ENCODE peak calls at places on chromosome 4, in nine cellular contexts. One of them, this sample, is unnamed.

GRCh38 chr4:174214102-174214878 is 69.2 kb downstream of the FBXO8 start:
- DNase-seq in hepatocyte: peak; percentile 33
- DNase-seq in lower leg skin: no peak
- DNase-seq in choroid plexus epithelial cell: no peak
- DNase-seq in CD8-positive, alpha-beta T cell: no peak
- DNase-seq in left lung: no peak
- DNase-seq in mucosa of descending colon: no peak
- DNase-seq in fibroblast of pulmonary artery: no peak
- DNase-seq in brain microvascular endothelial cell: no peak
- DNase-seq in this sample: no peak

GRCh38 chr4:109998867-109999303 is 86.2 kb downstream of the EGF start:
- DNase-seq in fibroblast of pulmonary artery: peak; percentile 76
- DNase-seq in CD8-positive, alpha-beta T cell: no peak
- DNase-seq in left lung: no peak
- DNase-seq in hepatocyte: peak; percentile 74
- DNase-seq in choroid plexus epithelial cell: peak; percentile 71
- DNase-seq in lower leg skin: no peak
- DNase-seq in mucosa of descending colon: no peak
- DNase-seq in brain microvascular endothelial cell: peak; percentile 43
- DNase-seq in this sample: peak; percentile 74

GRCh38 chr4:608236-608635 is 17.1 kb upstream of the PDE6B start:
- DNase-seq in brain microvascular endothelial cell: no peak
- DNase-seq in CD8-positive, alpha-beta T cell: no peak
- DNase-seq in choroid plexus epithelial cell: no peak
- DNase-seq in lower leg skin: no peak
- DNase-seq in fibroblast of pulmonary artery: no peak
- DNase-seq in hepatocyte: no peak
- DNase-seq in mucosa of descending colon: no peak
- DNase-seq in left lung: no peak
- DNase-seq in this sample: no peak

GRCh38 chr4:65943076-65943475 is 272.8 kb upstream of the EPHA5 start:
- DNase-seq in brain microvascular endothelial cell: peak; percentile 92
- DNase-seq in mucosa of descending colon: no peak
- DNase-seq in fibroblast of pulmonary artery: peak; percentile 92
- DNase-seq in hepatocyte: peak; percentile 19
- DNase-seq in CD8-positive, alpha-beta T cell: no peak
- DNase-seq in choroid plexus epithelial cell: peak; percentile 86
- DNase-seq in left lung: no peak
- DNase-seq in lower leg skin: no peak
- DNase-seq in this sample: no peak

GRCh38 chr4:124044867-124045266 is 648.3 kb downstream of the SPRY1 start:
- DNase-seq in fibroblast of pulmonary artery: no peak
- DNase-seq in choroid plexus epithelial cell: no peak
- DNase-seq in hepatocyte: no peak
- DNase-seq in brain microvascular endothelial cell: no peak
- DNase-seq in left lung: peak; percentile 5
- DNase-seq in CD8-positive, alpha-beta T cell: no peak
- DNase-seq in lower leg skin: no peak
- DNase-seq in mucosa of descending colon: no peak
- DNase-seq in this sample: no peak

GRCh38 chr4:157896726-157897125 is 276.1 kb downstream of the GASK1B start:
- DNase-seq in left lung: no peak
- DNase-seq in lower leg skin: no peak
- DNase-seq in choroid plexus epithelial cell: no peak
- DNase-seq in fibroblast of pulmonary artery: no peak
- DNase-seq in brain microvascular endothelial cell: no peak
- DNase-seq in hepatocyte: no peak
- DNase-seq in mucosa of descending colon: no peak
- DNase-seq in CD8-positive, alpha-beta T cell: no peak
- DNase-seq in this sample: no peak

GRCh38 chr4:62881901-62882300 is 1527.3 kb downstream of the TECRL start:
- DNase-seq in mucosa of descending colon: no peak
- DNase-seq in hepatocyte: no peak
- DNase-seq in choroid plexus epithelial cell: peak; percentile 4
- DNase-seq in CD8-positive, alpha-beta T cell: no peak
- DNase-seq in brain microvascular endothelial cell: no peak
- DNase-seq in fibroblast of pulmonary artery: no peak
- DNase-seq in lower leg skin: no peak
- DNase-seq in left lung: no peak
- DNase-seq in this sample: no peak

GRCh38 chr4:108885211-108885610 is 122.4 kb upstream of the ETNPPL start:
- DNase-seq in CD8-positive, alpha-beta T cell: no peak
- DNase-seq in choroid plexus epithelial cell: peak; percentile 42
- DNase-seq in lower leg skin: no peak
- DNase-seq in left lung: no peak
- DNase-seq in mucosa of descending colon: no peak
- DNase-seq in fibroblast of pulmonary artery: peak; percentile 67
- DNase-seq in hepatocyte: no peak
- DNase-seq in brain microvascular endothelial cell: peak; percentile 10
- DNase-seq in this sample: peak; percentile 10

GRCh38 chr4:1961038-1961437 is 47.7 kb downstream of the NELFA start:
- DNase-seq in CD8-positive, alpha-beta T cell: no peak
- DNase-seq in brain microvascular endothelial cell: no peak
- DNase-seq in mucosa of descending colon: no peak
- DNase-seq in hepatocyte: no peak
- DNase-seq in choroid plexus epithelial cell: no peak
- DNase-seq in fibroblast of pulmonary artery: no peak
- DNase-seq in lower leg skin: no peak
- DNase-seq in left lung: no peak
- DNase-seq in this sample: no peak

GRCh38 chr4:1964971-1965370 is 43.8 kb downstream of the NELFA start:
- DNase-seq in CD8-positive, alpha-beta T cell: no peak
- DNase-seq in hepatocyte: no peak
- DNase-seq in left lung: no peak
- DNase-seq in brain microvascular endothelial cell: no peak
- DNase-seq in choroid plexus epithelial cell: no peak
- DNase-seq in mucosa of descending colon: no peak
- DNase-seq in fibroblast of pulmonary artery: no peak
- DNase-seq in lower leg skin: no peak
- DNase-seq in this sample: no peak

GRCh38 chr4:1961563-1961962 is 47.2 kb downstream of the NELFA start:
- DNase-seq in CD8-positive, alpha-beta T cell: no peak
- DNase-seq in lower leg skin: no peak
- DNase-seq in hepatocyte: no peak
- DNase-seq in left lung: no peak
- DNase-seq in mucosa of descending colon: no peak
- DNase-seq in choroid plexus epithelial cell: no peak
- DNase-seq in brain microvascular endothelial cell: no peak
- DNase-seq in fibroblast of pulmonary artery: no peak
- DNase-seq in this sample: no peak

GRCh38 chr4:1964443-1964842 is 44.3 kb downstream of the NELFA start:
- DNase-seq in choroid plexus epithelial cell: no peak
- DNase-seq in CD8-positive, alpha-beta T cell: no peak
- DNase-seq in left lung: no peak
- DNase-seq in mucosa of descending colon: no peak
- DNase-seq in brain microvascular endothelial cell: no peak
- DNase-seq in hepatocyte: no peak
- DNase-seq in fibroblast of pulmonary artery: no peak
- DNase-seq in lower leg skin: no peak
- DNase-seq in this sample: no peak

DNA sequence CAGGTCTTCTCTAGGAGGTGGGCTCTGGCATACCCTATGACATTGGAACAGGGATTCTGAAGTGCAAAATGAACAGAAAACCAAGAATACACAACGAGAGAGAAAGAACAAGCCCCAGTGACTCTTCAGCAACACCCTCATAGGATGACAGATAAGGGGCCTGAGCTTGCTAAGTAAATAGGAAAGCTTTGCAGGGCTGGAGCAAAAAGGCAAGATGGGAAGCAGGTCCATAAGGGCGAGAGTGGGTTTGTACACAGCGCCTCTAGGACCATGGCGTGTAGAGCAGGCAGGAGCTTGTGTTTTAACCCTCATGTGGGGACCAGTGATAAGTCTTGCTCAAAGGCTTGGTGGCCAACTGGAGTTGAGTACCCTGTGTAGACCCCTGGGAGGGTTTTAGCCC is 45.8 kb downstream of the NELFA start:
- DNase-seq in hepatocyte: no peak
- DNase-seq in left lung: no peak
- DNase-seq in brain microvascular endothelial cell: no peak
- DNase-seq in lower leg skin: no peak
- DNase-seq in CD8-positive, alpha-beta T cell: no peak
- DNase-seq in mucosa of descending colon: no peak
- DNase-seq in fibroblast of pulmonary artery: no peak
- DNase-seq in choroid plexus epithelial cell: no peak
- DNase-seq in this sample: no peak
- H3K4me3 ChIP-seq in hepatocyte: no peak overlapping the region
- H3K4me3 ChIP-seq in left lung: no peak overlapping the region
- H3K4me3 ChIP-seq in brain microvascular endothelial cell: no peak overlapping the region
- H3K4me3 ChIP-seq in lower leg skin: no peak overlapping the region
- H3K4me3 ChIP-seq in CD8-positive, alpha-beta T cell: no peak overlapping the region
- H3K4me3 ChIP-seq in mucosa of descending colon: no peak overlapping the region
- H3K4me3 ChIP-seq in fibroblast of pulmonary artery: no peak overlapping the region
- H3K4me3 ChIP-seq in choroid plexus epithelial cell: no peak overlapping the region
- H3K4me3 ChIP-seq in this sample: no peak overlapping the region

GRCh38 chr4:6906046-6906445 is 3.6 kb upstream of the TBC1D14 start:
- DNase-seq in left lung: no peak
- DNase-seq in CD8-positive, alpha-beta T cell: no peak
- DNase-seq in mucosa of descending colon: no peak
- DNase-seq in hepatocyte: no peak
- DNase-seq in lower leg skin: no peak
- DNase-seq in fibroblast of pulmonary artery: no peak
- DNase-seq in choroid plexus epithelial cell: no peak
- DNase-seq in brain microvascular endothelial cell: no peak
- DNase-seq in this sample: no peak

GRCh38 chr4:6908397-6909112 is 1.1 kb upstream of the TBC1D14 start:
- DNase-seq in choroid plexus epithelial cell: peak; percentile 57
- DNase-seq in brain microvascular endothelial cell: peak; percentile 45
- DNase-seq in left lung: no peak
- DNase-seq in lower leg skin: no peak
- DNase-seq in CD8-positive, alpha-beta T cell: no peak
- DNase-seq in mucosa of descending colon: peak; percentile 54
- DNase-seq in fibroblast of pulmonary artery: no peak
- DNase-seq in hepatocyte: no peak
- DNase-seq in this sample: no peak

GRCh38 chr4:6905501-6905900 is 4.1 kb upstream of the TBC1D14 start:
- DNase-seq in CD8-positive, alpha-beta T cell: no peak
- DNase-seq in brain microvascular endothelial cell: no peak
- DNase-seq in hepatocyte: no peak
- DNase-seq in lower leg skin: no peak
- DNase-seq in mucosa of descending colon: no peak
- DNase-seq in left lung: no peak
- DNase-seq in choroid plexus epithelial cell: no peak
- DNase-seq in fibroblast of pulmonary artery: no peak
- DNase-seq in this sample: no peak

GRCh38 chr4:6909113-6909969 is at the start of gene TBC1D14:
- DNase-seq in mucosa of descending colon: peak; percentile 93
- DNase-seq in left lung: peak; percentile 97
- DNase-seq in hepatocyte: peak; percentile 95
- DNase-seq in choroid plexus epithelial cell: peak; percentile 88
- DNase-seq in lower leg skin: peak; percentile 83
- DNase-seq in brain microvascular endothelial cell: peak; percentile 73
- DNase-seq in fibroblast of pulmonary artery: peak; percentile 83
- DNase-seq in CD8-positive, alpha-beta T cell: peak; percentile 81
- DNase-seq in this sample: peak; percentile 82

GRCh38 chr4:6907658-6908191 is 1.9 kb upstream of the TBC1D14 start:
- DNase-seq in lower leg skin: no peak
- DNase-seq in left lung: peak; percentile 86
- DNase-seq in CD8-positive, alpha-beta T cell: no peak
- DNase-seq in choroid plexus epithelial cell: peak; percentile 43
- DNase-seq in mucosa of descending colon: peak; percentile 72
- DNase-seq in brain microvascular endothelial cell: no peak
- DNase-seq in fibroblast of pulmonary artery: peak; percentile 44
- DNase-seq in hepatocyte: peak; percentile 68
- DNase-seq in this sample: peak; percentile 54
- TF ChIP-seq CTCF in lower leg skin: no peak
- TF ChIP-seq CTCF in left lung: peak; percentile 34
- TF ChIP-seq CTCF in CD8-positive, alpha-beta T cell: no peak
- TF ChIP-seq CTCF in choroid plexus epithelial cell: peak; percentile 62
- TF ChIP-seq CTCF in mucosa of descending colon: peak; percentile 50
- TF ChIP-seq CTCF in brain microvascular endothelial cell: peak; percentile 72
- TF ChIP-seq CTCF in fibroblast of pulmonary artery: peak; percentile 58
- TF ChIP-seq CTCF in hepatocyte: peak; percentile 62
- TF ChIP-seq CTCF in this sample: peak; percentile 45

GRCh38 chr4:74969507-74970474 is 36.9 kb downstream of the PARM1 start:
- DNase-seq in brain microvascular endothelial cell: no peak
- DNase-seq in hepatocyte: peak; percentile 76
- DNase-seq in left lung: no peak
- DNase-seq in mucosa of descending colon: no peak
- DNase-seq in CD8-positive, alpha-beta T cell: no peak
- DNase-seq in lower leg skin: no peak
- DNase-seq in choroid plexus epithelial cell: no peak
- DNase-seq in fibroblast of pulmonary artery: peak; percentile 1
- DNase-seq in this sample: no peak
- H3K4me3 ChIP-seq in brain microvascular endothelial cell: no peak overlapping the region
- H3K4me3 ChIP-seq in hepatocyte: no peak overlapping the region
- H3K4me3 ChIP-seq in left lung: no peak overlapping the region
- H3K4me3 ChIP-seq in mucosa of descending colon: no peak overlapping the region
- H3K4me3 ChIP-seq in CD8-positive, alpha-beta T cell: no peak overlapping the region
- H3K4me3 ChIP-seq in lower leg skin: no peak overlapping the region
- H3K4me3 ChIP-seq in choroid plexus epithelial cell: no peak overlapping the region
- H3K4me3 ChIP-seq in fibroblast of pulmonary artery: no peak overlapping the region
- H3K4me3 ChIP-seq in this sample: no peak overlapping the region

GRCh38 chr4:119626420-119626819 is 2.2 kb downstream of the PDE5A start:
- DNase-seq in fibroblast of pulmonary artery: no peak
- DNase-seq in choroid plexus epithelial cell: peak; percentile 41
- DNase-seq in lower leg skin: no peak
- DNase-seq in mucosa of descending colon: no peak
- DNase-seq in CD8-positive, alpha-beta T cell: no peak
- DNase-seq in left lung: no peak
- DNase-seq in hepatocyte: no peak
- DNase-seq in brain microvascular endothelial cell: no peak
- DNase-seq in this sample: no peak

GRCh38 chr4:119629142-119629471 is 503 bp upstream of the PDE5A start:
- DNase-seq in hepatocyte: no peak
- DNase-seq in left lung: no peak
- DNase-seq in brain microvascular endothelial cell: no peak
- DNase-seq in mucosa of descending colon: no peak
- DNase-seq in CD8-positive, alpha-beta T cell: no peak
- DNase-seq in lower leg skin: no peak
- DNase-seq in choroid plexus epithelial cell: no peak
- DNase-seq in fibroblast of pulmonary artery: no peak
- DNase-seq in this sample: no peak

GRCh38 chr4:119626943-119627266 is 1.7 kb downstream of the PDE5A start:
- DNase-seq in choroid plexus epithelial cell: no peak
- DNase-seq in CD8-positive, alpha-beta T cell: no peak
- DNase-seq in brain microvascular endothelial cell: no peak
- DNase-seq in mucosa of descending colon: no peak
- DNase-seq in fibroblast of pulmonary artery: no peak
- DNase-seq in lower leg skin: no peak
- DNase-seq in hepatocyte: no peak
- DNase-seq in left lung: no peak
- DNase-seq in this sample: no peak

GRCh38 chr4:119628281-119629141 is at the start of gene PDE5A:
- DNase-seq in fibroblast of pulmonary artery: peak; percentile 71
- DNase-seq in mucosa of descending colon: peak; percentile 87
- DNase-seq in brain microvascular endothelial cell: peak; percentile 61
- DNase-seq in choroid plexus epithelial cell: peak; percentile 79
- DNase-seq in CD8-positive, alpha-beta T cell: peak; percentile 66
- DNase-seq in hepatocyte: peak; percentile 95
- DNase-seq in left lung: peak; percentile 96
- DNase-seq in lower leg skin: peak; percentile 56
- DNase-seq in this sample: peak; percentile 74

DNA sequence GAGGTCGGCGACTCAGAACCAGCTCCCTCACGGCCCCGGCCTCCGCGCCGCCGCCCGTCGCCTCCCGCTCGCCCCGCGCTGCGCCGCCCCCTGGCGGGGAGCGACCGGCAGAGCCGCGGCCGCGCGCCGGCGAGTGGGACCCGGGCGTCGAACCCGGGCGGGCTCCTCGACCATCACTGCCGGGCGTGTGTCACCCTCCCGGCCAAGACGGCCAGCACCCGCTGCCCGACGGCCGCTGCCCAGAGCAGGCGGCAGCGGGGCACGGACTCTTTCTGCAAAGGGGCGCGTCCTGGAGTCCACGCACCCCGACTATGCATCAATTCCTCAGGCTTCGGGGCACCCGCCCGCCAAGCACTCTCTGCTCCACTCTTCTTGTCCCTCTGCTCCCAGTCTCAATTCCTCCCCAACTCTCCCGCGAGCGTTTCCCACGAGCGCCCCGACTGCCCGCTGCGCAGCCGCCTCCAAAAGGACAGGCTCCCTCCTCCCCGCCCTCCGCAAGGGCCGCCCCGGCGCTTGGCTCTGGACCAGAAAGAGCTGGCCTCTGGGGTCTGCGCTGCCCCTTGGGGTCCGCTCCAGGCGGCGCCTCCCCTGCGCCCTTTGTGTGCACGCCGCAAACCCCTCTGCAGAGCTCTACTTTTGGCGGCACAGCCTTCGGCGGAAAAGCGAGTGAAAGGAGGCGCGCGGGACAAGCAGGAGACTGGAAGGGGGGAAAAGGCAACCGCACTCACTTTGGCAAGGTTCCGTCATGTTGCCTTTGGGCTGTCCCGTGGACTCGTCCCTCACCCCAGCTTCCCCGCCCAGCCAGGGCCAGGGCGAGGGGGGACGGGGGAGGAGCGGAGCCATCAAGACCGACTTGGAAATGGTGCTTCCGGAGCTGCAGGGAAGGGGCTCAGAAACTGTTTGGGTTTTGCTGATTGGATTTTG is 1.1 kb downstream of the PDE5A start:
- DNase-seq in choroid plexus epithelial cell: peak; percentile 60
- DNase-seq in fibroblast of pulmonary artery: peak; percentile 35
- DNase-seq in hepatocyte: peak; percentile 89
- DNase-seq in brain microvascular endothelial cell: peak; percentile 42
- DNase-seq in CD8-positive, alpha-beta T cell: peak; percentile 34
- DNase-seq in lower leg skin: peak; percentile 23
- DNase-seq in left lung: peak; percentile 93
- DNase-seq in mucosa of descending colon: peak; percentile 77
- DNase-seq in this sample: peak; percentile 30
- TF ChIP-seq CTCF in choroid plexus epithelial cell: peak; percentile 19
- TF ChIP-seq CTCF in fibroblast of pulmonary artery: no peak
- TF ChIP-seq CTCF in hepatocyte: peak; percentile 31
- TF ChIP-seq CTCF in brain microvascular endothelial cell: no peak
- TF ChIP-seq CTCF in CD8-positive, alpha-beta T cell: peak; percentile 27
- TF ChIP-seq CTCF in lower leg skin: no peak
- TF ChIP-seq CTCF in left lung: peak; percentile 69
- TF ChIP-seq CTCF in mucosa of descending colon: peak; percentile 84
- TF ChIP-seq CTCF in this sample: no peak

This sample was measured in foreskin fibroblast.